ENCODE peak calls at places on chromosome 21, in six cellular contexts. E is IMR-90, M is H9, W is H1, B is neuronal stem cell, O is trophoblast cell. U is an unnamed sample.
A peak's percentile ranks its signal among the peaks of the same experiment; 100 is the strongest.

GRCh38 chr21:45421071-45421845 is 16.3 kb downstream of the COL18A1 start:
- DNase-seq in E (no peak), M (no peak), W (no peak), B (no peak), O (no peak), U (no peak)

GRCh38 chr21:26185446-26185845 is 14.9 kb upstream of the APP start:
- DNase-seq in E (no peak), M (no peak), W (no peak), B (no peak), O (no peak), U (no peak)

GRCh38 chr21:37564924-37565529 is 198.5 kb downstream of the DYRK1A start:
- DNase-seq in E (peak; percentile 15), M (no peak), W (peak; percentile 56), B (no peak), O (peak; percentile 33), U (peak; percentile 41)

GRCh38 chr21:26842300-26842699 is 2.9 kb downstream of the ADAMTS1 start:
- DNase-seq in E (peak; percentile 64), M (no peak), W (no peak), B (no peak), O (peak; percentile 36), U (peak; percentile 48)

GRCh38 chr21:9837946-9838801 is 683.2 kb upstream of the TPTE start:
- DNase-seq in E (no peak), M (no peak), W (no peak), B (no peak), O (no peak), U (no peak)

GRCh38 chr21:45364464-45365185 is 40.3 kb upstream of the COL18A1 start:
- DNase-seq in E (peak; percentile 89), M (no peak), W (no peak), B (no peak), O (no peak), U (peak; percentile 84)

GRCh38 chr21:25936776-25937175 is 202.0 kb downstream of the GABPA start:
- DNase-seq in E (peak; percentile 15), M (no peak), W (no peak), B (no peak), O (no peak), U (peak; percentile 74)

GRCh38 chr21:45373991-45374816 is 30.8 kb upstream of the COL18A1 start:
- DNase-seq in E (no peak), M (no peak), W (no peak), B (no peak), O (no peak), U (no peak)

GRCh38 chr21:27550258-27550657 is 583.4 kb upstream of the ADAMTS5 start:
- DNase-seq in E (peak; percentile 37), M (no peak), W (no peak), B (no peak), O (no peak), U (no peak)

GRCh38 chr21:14358775-14359174 is 24.2 kb downstream of the HSPA13 start:
- DNase-seq in E (no peak), M (no peak), W (no peak), B (no peak), O (no peak), U (no peak)

GRCh38 chr21:43954042-43954441 is 58.1 kb upstream of the TRAPPC10 start:
- DNase-seq in E (no peak), M (no peak), W (no peak), B (no peak), O (no peak), U (no peak)

GRCh38 chr21:27260728-27261127 is 293.8 kb upstream of the ADAMTS5 start:
- DNase-seq in E (no peak), M (no peak), W (no peak), B (no peak), O (no peak), U (no peak)

GRCh38 chr21:15210235-15210678 is 145.5 kb upstream of the NRIP1 start:
- DNase-seq in E (no peak), M (peak; percentile 29), W (no peak), B (no peak), O (peak; percentile 97), U (peak; percentile 27)

GRCh38 chr21:45323487-45324380 is 36.0 kb upstream of the POFUT2 start:
- DNase-seq in E (peak; percentile 39), M (no peak), W (peak; percentile 60), B (no peak), O (no peak), U (peak; percentile 51)

GRCh38 chr21:40208206-40208950 is 341.1 kb downstream of the PCP4 start:
- DNase-seq in E (no peak), M (no peak), W (no peak), B (no peak), O (peak; percentile 78), U (no peak)

GRCh38 chr21:14114251-14114650 is 96.5 kb downstream of the LIPI start:
- DNase-seq in E (no peak), M (peak; percentile 75), W (no peak), B (no peak), O (peak; percentile 59), U (no peak)

GRCh38 chr21:33031152-33031551 is 5.4 kb downstream of the OLIG2 start:
- DNase-seq in E (no peak), M (no peak), W (peak; percentile 46), B (no peak), O (no peak), U (no peak)

GRCh38 chr21:37407719-37408455 is 41.3 kb downstream of the DYRK1A start:
- DNase-seq in E (peak; percentile 63), M (no peak), W (no peak), B (no peak), O (no peak), U (peak; percentile 60)

GRCh38 chr21:44322621-44323325 is 16.4 kb downstream of the CFAP410 start:
- DNase-seq in E (no peak), M (no peak), W (no peak), B (no peak), O (no peak), U (no peak)

GRCh38 chr21:15430577-15430976 is 299.2 kb upstream of the USP25 start:
- DNase-seq in E (no peak), M (no peak), W (no peak), B (no peak), O (no peak), U (peak; percentile 9)

GRCh38 chr21:15062566-15062965 is 2.2 kb downstream of the NRIP1 start:
- DNase-seq in E (no peak), M (no peak), W (no peak), B (no peak), O (no peak), U (peak; percentile 13)

GRCh38 chr21:16195896-16196443 is 466.2 kb downstream of the USP25 start:
- DNase-seq in E (no peak), M (no peak), W (no peak), B (no peak), O (no peak), U (peak; percentile 7)

GRCh38 chr21:36420571-36421339 is 35.6 kb downstream of the CHAF1B start:
- DNase-seq in E (no peak), M (no peak), W (no peak), B (no peak), O (no peak), U (no peak)

GRCh38 chr21:35476616-35477395 is 427.7 kb upstream of the RUNX1 start:
- DNase-seq in E (peak; percentile 71), M (no peak), W (no peak), B (no peak), O (no peak), U (peak; percentile 69)

GRCh38 chr21:34369741-34370140 is 5.6 kb upstream of the SMIM11 start:
- DNase-seq in E (no peak), M (no peak), W (no peak), B (no peak), O (no peak), U (no peak)
- H3K14ac ChIP-seq in E (no peak overlapping the region), M (no peak overlapping the region), W (no peak overlapping the region), B (no peak overlapping the region), O (no peak overlapping the region), U (no peak overlapping the region)

DNA sequence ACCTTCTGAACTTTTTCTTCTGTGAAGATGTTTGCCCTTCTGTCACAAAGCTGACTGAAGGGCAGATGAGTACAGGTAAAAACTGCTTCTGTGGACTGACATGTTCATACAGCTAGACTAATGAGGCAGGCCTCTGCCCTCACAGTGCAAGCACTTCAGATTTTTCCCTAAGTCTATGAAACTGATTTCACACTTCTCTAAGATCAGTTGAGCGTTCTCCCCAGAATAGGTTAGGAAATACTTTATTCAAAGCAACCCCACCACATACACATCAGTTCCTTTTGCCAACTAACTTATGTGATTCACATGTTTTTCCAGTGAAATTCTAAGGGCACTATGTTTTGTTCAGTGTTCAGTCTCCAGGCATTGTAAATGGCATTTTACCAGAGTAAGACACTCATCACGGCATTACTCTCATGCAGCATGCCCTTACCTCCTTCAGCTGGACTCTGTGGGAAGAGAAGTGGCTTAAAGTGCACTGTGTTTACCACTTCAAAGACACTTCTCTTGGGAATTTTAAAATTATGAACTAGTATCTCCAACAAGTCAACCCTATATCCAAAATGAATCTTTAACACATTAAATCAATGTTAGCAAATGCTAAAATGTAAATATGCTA is 5.4 kb upstream of the PSMG1 start:
- DNase-seq in E (no peak), M (no peak), W (no peak), B (no peak), O (peak; percentile 6), U (no peak)
- H3K23ac ChIP-seq in E (peak overlapping the region; percentile 56), M (no peak overlapping the region), W (no peak overlapping the region), B (no peak overlapping the region), O (no peak overlapping the region), U (no peak overlapping the region)

GRCh38 chr21:42387843-42388242 is 8.0 kb downstream of the TMPRSS3 start:
- DNase-seq in E (no peak), M (no peak), W (no peak), B (no peak), O (no peak), U (no peak)
- H3K14ac ChIP-seq in E (no peak overlapping the region), M (no peak overlapping the region), W (no peak overlapping the region), B (peak overlapping the region; percentile 66), O (no peak overlapping the region), U (no peak overlapping the region)

GRCh38 chr21:42239556-42239955 is 20.6 kb downstream of the ABCG1 start:
- DNase-seq in E (no peak), M (no peak), W (no peak), B (no peak), O (no peak), U (no peak)

GRCh38 chr21:42245348-42246185 is 26.6 kb downstream of the ABCG1 start:
- DNase-seq in E (no peak), M (peak; percentile 44), W (no peak), B (no peak), O (no peak), U (no peak)

GRCh38 chr21:42243026-42243425 is 24.1 kb downstream of the ABCG1 start:
- DNase-seq in E (no peak), M (no peak), W (no peak), B (no peak), O (no peak), U (no peak)

GRCh38 chr21:42239973-42240372 is 21.0 kb downstream of the ABCG1 start:
- DNase-seq in E (no peak), M (no peak), W (no peak), B (no peak), O (no peak), U (no peak)

GRCh38 chr21:42242611-42243010 is 23.7 kb downstream of the ABCG1 start:
- DNase-seq in E (no peak), M (no peak), W (no peak), B (no peak), O (no peak), U (no peak)
- H3K23ac ChIP-seq in E (no peak overlapping the region), M (no peak overlapping the region), W (no peak overlapping the region), B (no peak overlapping the region), O (no peak overlapping the region), U (no peak overlapping the region)

DNA sequence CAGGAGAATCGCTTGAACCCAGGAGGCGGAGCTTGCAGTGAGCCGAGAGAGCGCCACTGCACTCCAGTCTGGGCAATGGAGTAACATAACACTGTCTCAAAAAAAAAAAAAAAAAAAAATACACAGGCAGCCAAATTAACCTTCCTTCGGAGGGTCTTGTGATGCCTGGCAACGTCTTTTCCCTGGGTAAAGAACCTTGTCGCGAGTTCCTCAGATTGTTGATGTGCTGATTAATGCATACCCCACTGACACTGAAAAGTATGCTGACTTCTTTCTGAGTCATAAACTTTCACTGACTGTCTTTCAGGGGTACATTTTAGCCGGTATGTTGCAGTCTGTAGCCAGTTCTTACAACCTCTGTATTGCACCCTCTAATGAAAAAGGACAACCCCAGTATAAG is 95.1 kb upstream of the SOD1 start:
- DNase-seq in E (no peak), M (no peak), W (no peak), B (no peak), O (peak; percentile 45), U (no peak)
- H3K14ac ChIP-seq in E (no peak overlapping the region), M (no peak overlapping the region), W (no peak overlapping the region), B (no peak overlapping the region), O (no peak overlapping the region), U (no peak overlapping the region)